ENCODE peak calls at places on chromosome 2, in nine cellular contexts. T is effector CD4-positive, alpha-beta T cell; Y is T-cell; A is AML-193; V is psoas muscle; W is stimulated activated CD8-positive, alpha-beta memory T cell treated with anti-CD3 and anti-CD28 coated beads, Interleukin-7, amount 100 ng/mL, for 4 hours; D is GM12878; K is fibroblast of the aortic adventitia; N is body of pancreas. Q is an unnamed sample.
A peak's percentile ranks its signal among the peaks of the same experiment; 100 is the strongest.

GRCh38 chr2:7403092-7403775 is 486.0 kb downstream of the RNF144A start:
- DNase-seq in T (no peak), Y (no peak), A (no peak), V (no peak), W (no peak), D (no peak), K (no peak), N (no peak), Q (no peak)

GRCh38 chr2:31197166-31197565 is 20.1 kb downstream of the CAPN14 start:
- DNase-seq in T (no peak), Y (no peak), A (no peak), V (no peak), W (no peak), D (no peak), K (no peak), N (no peak), Q (no peak)

GRCh38 chr2:236706288-236706687 is 136.7 kb downstream of the ACKR3 start:
- DNase-seq in T (no peak), Y (no peak), A (no peak), V (no peak), W (no peak), D (no peak), K (no peak), N (peak; percentile 48), Q (no peak)

GRCh38 chr2:237563816-237564215 is 2.6 kb upstream of the PRLH start:
- DNase-seq in T (no peak), Y (no peak), A (no peak), V (no peak), W (no peak), D (no peak), K (peak; percentile 9), N (peak; percentile 45), Q (no peak)

GRCh38 chr2:173149491-173149890 is 73.8 kb downstream of the MAP3K20 start:
- DNase-seq in T (peak; percentile 21), Y (peak; percentile 41), A (no peak), V (no peak), W (peak; percentile 41), D (peak; percentile 35), K (no peak), N (no peak), Q (no peak)

GRCh38 chr2:235002198-235003095 is 50.6 kb downstream of the SH3BP4 start:
- DNase-seq in T (no peak), Y (no peak), A (no peak), V (no peak), W (no peak), D (no peak), K (peak; percentile 77), N (peak; percentile 84), Q (no peak)

GRCh38 chr2:79994161-79994560 is 310.4 kb downstream of the LRRTM1 start:
- DNase-seq in T (no peak), Y (no peak), A (peak; percentile 39), V (no peak), W (no peak), D (no peak), K (no peak), N (no peak), Q (no peak)

GRCh38 chr2:177275671-177276070 is 11.1 kb upstream of the NFE2L2 start:
- DNase-seq in T (no peak), Y (no peak), A (no peak), V (no peak), W (no peak), D (no peak), K (peak; percentile 93), N (no peak), Q (no peak)

GRCh38 chr2:119645173-119645846 is 33.7 kb upstream of the TMEM177 start:
- DNase-seq in T (no peak), Y (no peak), A (no peak), V (no peak), W (no peak), D (no peak), K (peak; percentile 88), N (no peak), Q (no peak)

GRCh38 chr2:56009758-56010534 is 86.4 kb upstream of the EFEMP1 start:
- DNase-seq in T (no peak), Y (no peak), A (peak; percentile 2), V (no peak), W (no peak), D (no peak), K (peak; percentile 83), N (no peak), Q (no peak)

GRCh38 chr2:236840215-236840614 is 245.5 kb upstream of the COPS8 start:
- DNase-seq in T (no peak), Y (no peak), A (no peak), V (no peak), W (no peak), D (no peak), K (no peak), N (no peak), Q (no peak)

GRCh38 chr2:9847140-9847539 is 3.9 kb downstream of the TAF1B start:
- DNase-seq in T (no peak), Y (no peak), A (no peak), V (no peak), W (no peak), D (no peak), K (peak; percentile 64), N (no peak), Q (no peak)

GRCh38 chr2:130869441-130870160 is 32.9 kb downstream of the ARHGEF4 start:
- DNase-seq in T (no peak), Y (no peak), A (no peak), V (no peak), W (no peak), D (no peak), K (no peak), N (no peak), Q (no peak)

GRCh38 chr2:33134764-33135560 is 188.2 kb downstream of the LTBP1 start:
- DNase-seq in T (no peak), Y (no peak), A (no peak), V (no peak), W (no peak), D (no peak), K (peak; percentile 76), N (no peak), Q (no peak)

Q was measured in naive thymus-derived CD8-positive, alpha-beta T cell.